ENCODE peak calls at places on chromosomes 1 and 21, in five cellular contexts. N, D, L, I and O are unnamed samples.

GRCh38 chr1:23616292-23616822 is 57.1 kb upstream of the ID3 start:
- DNase-seq in I (no peak), D (no peak), L (no peak), N (no peak), O (no peak)

GRCh38 chr21:36434144-36434543 is 45.8 kb downstream of the CLDN14 start:
- DNase-seq in L (no peak), N (no peak), D (no peak), I (no peak), O (no peak)

GRCh38 chr1:172393354-172393753 is 27.1 kb upstream of the C1orf105 start:
- DNase-seq in D (no peak), N (no peak), I (peak), L (no peak), O (no peak)

GRCh38 chr1:116279715-116280114 is 93.3 kb upstream of the ATP1A1 start:
- DNase-seq in I (no peak), L (no peak), D (no peak), N (no peak), O (no peak)

GRCh38 chr1:242890211-242890741 is 364.8 kb downstream of the CEP170 start:
- DNase-seq in L (no peak), N (peak), I (no peak), D (no peak), O (peak)

GRCh38 chr21:25657140-25657539 is 18.1 kb downstream of the JAM2 start:
- DNase-seq in N (no peak), D (no peak), L (no peak), I (no peak), O (no peak)

GRCh38 chr1:59568158-59568935 is 246.4 kb upstream of the HOOK1 start:
- DNase-seq in D (no peak), N (no peak), L (no peak), I (no peak), O (no peak)

GRCh38 chr1:161855260-161855659 is 89.1 kb downstream of the ATF6 start:
- DNase-seq in N (no peak), D (no peak), L (no peak), I (no peak), O (no peak)

GRCh38 chr1:112344754-112345423 is 51.1 kb upstream of the CTTNBP2NL start:
- DNase-seq in N (no peak), D (no peak), L (no peak), I (no peak), O (peak)

GRCh38 chr1:173267453-173267945 is 60.4 kb upstream of the TNFSF4 start:
- DNase-seq in D (no peak), L (no peak), N (peak), I (no peak), O (no peak)

GRCh38 chr21:37207441-37208009 is 59.6 kb downstream of the VPS26C start:
- DNase-seq in N (no peak), L (no peak), I (peak), D (no peak), O (peak)

GRCh38 chr1:163633366-163633765 is 311.6 kb downstream of the NUF2 start:
- DNase-seq in D (no peak), N (no peak), I (no peak), L (no peak), O (no peak)

GRCh38 chr1:221888218-221888617 is 146.3 kb upstream of the DUSP10 start:
- DNase-seq in D (no peak), I (no peak), L (no peak), N (no peak), O (no peak)

GRCh38 chr1:153260980-153261792 is 1.7 kb downstream of the LORICRIN start:
- DNase-seq in L (no peak), I (peak), N (peak), D (peak), O (peak)

GRCh38 chr21:46159390-46159789 is 4.0 kb upstream of the FTCD start:
- DNase-seq in D (peak), L (peak), I (no peak), N (no peak), O (no peak)

GRCh38 chr1:19436716-19437476 is 48.4 kb downstream of the CAPZB start:
- DNase-seq in D (peak), N (no peak), I (no peak), L (peak), O (no peak)

GRCh38 chr21:32184059-32184458 is 94.8 kb downstream of the MIS18A start:
- DNase-seq in I (no peak), L (no peak), D (no peak), N (no peak), O (no peak)

GRCh38 chr1:38297246-38297645 is 250.7 kb upstream of the POU3F1 start:
- DNase-seq in D (no peak), N (no peak), I (no peak), L (no peak), O (no peak)

GRCh38 chr1:96580920-96581319 is 140.7 kb upstream of the PTBP2 start:
- DNase-seq in L (no peak), D (no peak), I (no peak), N (no peak), O (no peak)

GRCh38 chr1:161039546-161039945 is 782 bp upstream of the TSTD1 start:
- DNase-seq in N (no peak), D (no peak), I (no peak), L (no peak), O (no peak)

GRCh38 chr1:65229754-65230339 is 79.5 kb upstream of the DNAJC6 start:
- DNase-seq in D (no peak), I (no peak), N (no peak), L (no peak), O (no peak)

GRCh38 chr1:65527211-65527610 is 106.7 kb downstream of the LEPR start:
- DNase-seq in N (peak), D (no peak), L (no peak), I (no peak), O (no peak)

GRCh38 chr1:234918216-234918841 is 210.3 kb downstream of the TOMM20 start:
- DNase-seq in D (no peak), L (no peak), I (no peak), N (peak), O (no peak)

GRCh38 chr1:53439337-53440207 is 19.6 kb upstream of the DMRTB1 start:
- DNase-seq in I (no peak), D (no peak), N (no peak), L (no peak), O (no peak)

GRCh38 chr1:85278853-85279314 is 2.5 kb upstream of the BCL10 start:
- DNase-seq in I (peak), N (peak), D (peak), L (no peak), O (peak)

GRCh38 chr1:224731633-224732032 is 115.5 kb downstream of the CNIH3 start:
- DNase-seq in N (no peak), L (no peak), I (no peak), D (no peak), O (no peak)

GRCh38 chr21:36551731-36552457 is 72.0 kb upstream of the CLDN14 start:
- DNase-seq in N (peak), I (no peak), L (no peak), D (no peak), O (no peak)

GRCh38 chr1:28517649-28517999 is 11.8 kb downstream of the RCC1 start:
- DNase-seq in L (no peak), N (no peak), D (no peak), I (no peak), O (no peak)

GRCh38 chr1:180272395-180272794 is 42.3 kb downstream of the LHX4 start:
- DNase-seq in D (no peak), I (no peak), N (no peak), L (no peak), O (no peak)

DNA sequence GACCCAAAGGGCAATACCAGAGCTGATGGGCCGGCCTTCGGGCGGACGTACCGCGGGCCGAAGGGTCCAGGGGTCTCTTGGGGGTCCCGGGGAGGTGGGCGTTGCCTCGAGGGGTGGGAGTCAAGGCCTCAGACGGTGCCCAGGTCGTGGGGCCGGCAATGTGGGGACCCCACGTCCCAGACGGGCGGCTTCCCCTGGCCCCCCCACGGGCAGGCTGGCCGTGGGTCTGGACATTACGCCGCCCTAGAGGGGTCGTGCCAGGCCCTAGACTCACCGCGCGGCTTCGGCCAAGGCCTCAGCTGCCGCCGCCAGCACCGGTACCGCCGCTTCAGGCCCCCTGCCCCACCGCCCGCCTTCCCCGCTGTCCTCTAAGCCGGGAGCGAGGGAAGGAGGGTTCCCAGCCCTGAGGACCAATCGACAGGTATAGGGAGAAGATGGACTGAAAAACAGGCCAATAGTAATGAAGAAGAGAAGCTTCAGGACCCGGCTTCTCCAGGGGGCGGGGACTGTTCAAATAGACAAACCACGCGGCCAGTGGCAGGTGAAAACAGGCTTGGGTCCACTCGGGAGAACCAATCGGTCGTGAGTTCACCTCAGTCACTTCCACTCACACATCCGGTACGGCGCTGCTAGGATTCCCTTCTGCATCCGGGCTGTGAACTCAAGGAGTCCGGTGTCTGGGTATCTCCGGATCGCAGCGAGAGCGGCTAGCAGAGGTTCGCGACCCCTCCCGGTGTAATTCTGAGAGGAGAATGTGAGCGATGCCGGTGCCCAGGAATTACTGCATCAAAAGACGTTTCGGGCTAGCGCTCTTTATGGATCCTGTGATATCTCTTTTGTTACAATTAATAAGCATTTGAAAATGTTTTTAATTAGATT is at the start of gene MTOR:
- DNase-seq in D (peak), N (peak), L (peak), I (peak), O (peak)
- TF ChIP-seq CTCF in D (no peak), N (peak), L (no peak), I (no peak), O (peak)

GRCh38 chr1:156359973-156360372 is 9.0 kb upstream of the RHBG start:
- DNase-seq in L (no peak), D (no peak), N (peak), I (no peak), O (no peak)
- TF ChIP-seq CTCF in L (no peak), D (no peak), N (peak), I (no peak), O (no peak)

GRCh38 chr1:35115459-35116383 is 36.5 kb downstream of the ZMYM1 start:
- DNase-seq in I (no peak), D (no peak), N (peak), L (no peak), O (no peak)

GRCh38 chr1:35111106-35111505 is 31.9 kb downstream of the ZMYM1 start:
- DNase-seq in L (no peak), N (peak), D (no peak), I (no peak), O (no peak)

GRCh38 chr1:35112668-35113067 is 33.5 kb downstream of the ZMYM1 start:
- DNase-seq in D (no peak), I (no peak), L (no peak), N (no peak), O (no peak)
- TF ChIP-seq CTCF in D (no peak), I (no peak), L (no peak), N (no peak), O (peak)

GRCh38 chr21:34999397-34999941 is 49.6 kb downstream of the RUNX1 start:
- DNase-seq in D (no peak), N (no peak), I (no peak), L (no peak), O (no peak)

GRCh38 chr21:34995979-34996303 is 53.2 kb downstream of the RUNX1 start:
- DNase-seq in L (no peak), D (no peak), I (no peak), N (no peak), O (no peak)

GRCh38 chr21:34994646-34995631 is 54.2 kb downstream of the RUNX1 start:
- DNase-seq in D (no peak), L (no peak), N (no peak), I (no peak), O (no peak)

GRCh38 chr21:34997295-34997694 is 51.8 kb downstream of the RUNX1 start:
- DNase-seq in N (no peak), I (no peak), D (no peak), L (no peak), O (no peak)

DNA sequence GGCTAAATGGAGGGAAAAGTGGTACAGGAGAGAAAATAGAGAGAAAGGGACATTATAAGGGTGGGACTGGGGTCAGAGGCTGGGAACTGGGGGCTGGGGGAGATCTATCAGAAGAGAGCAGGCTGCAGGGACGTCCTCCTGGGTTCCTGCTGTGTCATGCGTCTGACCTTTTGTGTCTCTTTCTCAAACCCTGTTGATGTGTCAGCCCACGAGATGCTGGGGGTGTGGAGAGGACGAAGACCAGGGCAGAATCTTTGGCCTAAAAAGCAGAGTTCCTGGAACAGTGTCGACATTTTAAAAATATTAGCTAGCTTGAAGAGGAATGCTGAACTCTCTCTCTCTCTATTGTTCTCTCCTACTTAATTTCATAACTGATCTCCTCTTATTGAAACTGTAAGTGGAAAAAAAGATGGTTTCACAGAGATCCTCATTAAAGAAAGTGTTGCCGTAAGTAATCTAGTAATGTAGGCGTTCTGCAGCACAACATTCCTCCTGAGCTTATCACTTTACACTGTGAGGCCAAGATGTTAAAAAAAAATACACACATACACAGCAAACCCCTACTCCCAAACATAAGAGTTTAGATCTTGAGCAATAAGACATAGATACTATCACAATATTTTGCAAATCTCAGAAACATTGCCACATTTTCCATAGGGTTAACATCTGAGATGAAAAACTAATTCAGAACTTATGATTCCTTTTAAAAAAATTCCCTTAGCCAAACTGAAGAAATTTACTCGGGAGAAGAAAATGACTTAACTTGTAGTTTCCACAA is 52.6 kb downstream of the RUNX1 start:
- DNase-seq in N (no peak), I (no peak), L (no peak), D (no peak), O (peak)
- TF ChIP-seq CTCF in N (no peak), I (no peak), L (no peak), D (no peak), O (no peak)

DNA sequence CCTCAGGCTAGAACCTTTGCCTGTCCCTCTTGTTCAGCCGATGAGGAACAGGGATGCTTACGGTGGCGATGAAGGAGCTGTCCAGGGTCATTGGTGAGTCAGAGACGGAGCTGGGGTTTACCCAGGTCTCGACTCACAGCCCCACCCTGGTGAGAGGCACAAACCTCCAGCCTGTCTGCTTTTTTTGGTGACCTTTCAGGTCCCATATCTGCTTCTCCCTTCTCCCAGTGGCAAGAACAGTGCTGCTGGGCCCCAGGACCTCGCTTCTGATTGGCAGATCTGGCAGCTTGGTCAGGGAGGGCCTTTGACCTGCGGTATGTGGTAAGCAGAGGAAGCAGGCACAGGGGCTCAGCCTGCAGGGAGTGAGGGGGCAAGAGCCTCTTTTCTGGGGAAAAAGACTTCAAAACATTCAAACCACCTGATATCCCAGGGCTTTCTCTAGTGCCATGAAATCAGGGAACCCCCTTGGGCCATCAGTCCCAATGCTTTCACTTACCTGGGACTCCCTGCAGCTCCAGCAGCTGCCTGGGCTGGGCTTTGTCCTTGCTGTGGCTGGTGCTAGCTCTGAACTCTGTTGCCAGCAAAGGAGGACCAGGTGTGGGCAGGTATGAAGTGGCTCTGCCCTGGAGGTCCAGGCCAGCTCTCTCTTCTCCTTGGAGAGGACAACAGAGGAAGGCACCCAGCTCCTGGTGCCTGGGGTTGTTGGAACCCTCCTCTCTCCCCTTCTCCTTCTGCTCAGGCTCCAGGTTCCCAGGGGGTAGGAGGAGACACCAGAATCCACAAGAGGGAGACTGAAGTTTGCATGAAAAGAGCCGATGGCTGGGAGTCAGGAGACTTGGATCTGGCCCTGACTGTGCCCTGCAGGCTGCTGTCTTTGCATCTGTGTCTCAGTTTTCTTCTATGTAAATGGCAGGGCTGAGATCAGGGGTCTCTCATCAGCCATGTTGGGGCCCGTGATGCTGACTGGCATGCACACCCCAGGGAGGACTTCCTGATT is 41.4 kb downstream of the TRIM62 start:
- DNase-seq in I (no peak), D (no peak), L (no peak), N (no peak), O (no peak)
- TF ChIP-seq CTCF in I (no peak), D (no peak), L (no peak), N (peak), O (no peak)

DNA sequence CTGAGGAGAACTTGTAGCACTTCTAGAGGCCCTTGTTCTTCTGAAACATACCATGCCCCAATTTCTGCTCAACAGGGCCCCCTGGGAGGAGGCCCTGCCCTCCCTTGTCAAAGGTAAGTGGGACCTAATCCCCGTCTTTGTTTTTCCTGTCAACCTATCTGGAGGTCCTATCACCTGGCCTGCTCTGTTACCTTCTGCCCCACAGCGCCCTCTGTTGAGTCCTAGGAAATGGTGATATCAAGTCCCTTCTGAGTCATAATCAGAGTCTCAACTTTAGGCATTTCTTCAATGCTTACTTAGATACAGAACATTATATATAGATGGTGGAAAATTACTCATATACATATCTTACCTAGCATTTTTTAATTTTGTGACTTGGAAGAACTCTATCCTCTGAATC is 28.2 kb upstream of the FCRL4 start:
- DNase-seq in N (no peak), L (no peak), D (peak), I (peak), O (peak)
- TF ChIP-seq CTCF in N (no peak), L (no peak), D (peak), I (peak), O (peak)

DNA sequence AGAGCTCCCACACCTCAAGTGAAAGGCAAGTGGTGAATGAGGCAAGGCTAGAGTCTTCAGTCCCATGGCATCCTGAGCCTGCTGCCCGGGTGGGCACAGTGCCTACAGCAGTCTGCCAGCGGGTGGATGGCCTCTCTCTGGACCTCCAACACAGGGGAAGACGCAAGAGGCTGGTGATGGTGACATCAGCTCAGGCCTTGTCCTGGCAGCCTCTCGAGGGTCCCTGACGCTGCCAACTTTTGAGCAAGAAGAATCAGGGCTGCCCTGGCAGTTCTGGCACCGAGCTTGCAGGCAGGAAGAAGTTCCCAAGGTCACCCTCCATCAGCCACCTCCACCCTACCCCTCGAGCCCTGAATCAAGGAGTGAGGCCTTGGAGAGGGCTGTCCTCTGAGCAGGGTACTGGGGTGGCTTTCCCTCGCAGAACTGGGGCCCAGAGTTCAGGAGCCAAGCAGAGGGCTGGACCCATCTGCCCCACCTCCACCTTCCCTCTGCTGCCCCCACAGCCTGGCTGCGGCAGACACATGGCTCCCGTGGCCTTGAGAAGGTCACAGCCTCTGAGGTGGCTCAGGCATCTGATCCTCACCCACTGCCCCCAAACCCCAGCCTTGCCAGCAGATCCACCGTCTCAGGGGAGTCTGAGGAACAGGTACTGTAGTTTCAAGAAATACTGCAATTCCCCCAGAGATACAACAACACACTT is 5.8 kb downstream of the RAP1GAP start:
- DNase-seq in I (no peak), N (no peak), D (peak), L (no peak), O (no peak)
- TF ChIP-seq CTCF in I (no peak), N (no peak), D (no peak), L (no peak), O (no peak)